ENCODE peak calls at places on chromosomes 5 and 9, in eight cellular contexts. S is coronary artery; D is mammary epithelial cell; I is CD8-positive, alpha-beta T cell; C is adrenal gland; A is fibroblast of pulmonary artery; R is lower leg skin; Z is psoas muscle. N is an unnamed sample.

GRCh38 chr9:130072515-130073235 is 19.0 kb downstream of the GPR107 start:
- DNase-seq in D (no peak), C (no peak), S (no peak), I (no peak), Z (no peak), R (no peak), A (no peak), N (peak; percentile 14)

GRCh38 chr9:128928624-128929023 is 7.8 kb downstream of the PHYHD1 start:
- DNase-seq in S (no peak), R (no peak), D (no peak), I (no peak), C (no peak), Z (no peak), A (no peak), N (no peak)

GRCh38 chr5:170681013-170681433 is 102.5 kb upstream of the GABRP start:
- DNase-seq in R (no peak), I (peak; percentile 8), S (no peak), C (peak; percentile 31), A (peak; percentile 41), D (peak; percentile 29), Z (no peak), N (peak; percentile 36)

GRCh38 chr9:87179556-87180340 is 232.4 kb upstream of the GAS1 start:
- DNase-seq in Z (no peak), R (no peak), I (no peak), C (no peak), S (no peak), A (no peak), D (peak; percentile 86), N (no peak)

GRCh38 chr5:14416709-14417108 is 164.9 kb upstream of the OTULINL start:
- DNase-seq in S (no peak), C (no peak), R (no peak), Z (no peak), D (no peak), I (no peak), A (no peak), N (peak; percentile 43)

GRCh38 chr5:90099099-90099498 is 310.5 kb downstream of the CETN3 start:
- DNase-seq in Z (no peak), R (no peak), I (no peak), S (no peak), A (peak; percentile 54), C (no peak), D (no peak), N (peak; percentile 15)

GRCh38 chr5:66410056-66410455 is 186.1 kb upstream of the MAST4 start:
- DNase-seq in S (no peak), R (no peak), A (no peak), Z (no peak), D (no peak), C (no peak), I (no peak), N (no peak)

GRCh38 chr9:89448381-89448780 is 49.5 kb downstream of the SEMA4D start:
- DNase-seq in Z (no peak), I (no peak), D (no peak), S (no peak), A (no peak), C (no peak), R (no peak), N (no peak)

GRCh38 chr5:148482697-148483462 is 99.1 kb downstream of the FBXO38 start:
- DNase-seq in Z (peak; percentile 61), R (no peak), D (peak; percentile 40), I (peak; percentile 41), C (peak; percentile 22), S (peak; percentile 79), A (peak; percentile 72), N (peak; percentile 57)

GRCh38 chr9:135039266-135039870 is 48.1 kb upstream of the OLFM1 start:
- DNase-seq in C (no peak), I (no peak), Z (no peak), A (no peak), S (peak; percentile 62), D (no peak), R (peak; percentile 66), N (no peak)

GRCh38 chr9:89604463-89605180 is at the start of gene GADD45G:
- DNase-seq in A (peak; percentile 84), S (peak; percentile 92), I (peak; percentile 77), D (peak; percentile 73), Z (peak; percentile 94), R (peak; percentile 97), C (peak; percentile 99), N (peak; percentile 92)

GRCh38 chr5:54774281-54775171 is 210.9 kb downstream of the ESM1 start:
- DNase-seq in S (peak; percentile 89), A (peak; percentile 68), C (peak; percentile 49), Z (peak; percentile 75), D (no peak), I (no peak), R (peak; percentile 93), N (peak; percentile 70)

GRCh38 chr9:121474225-121474947 is 25.3 kb downstream of the GGTA1 start:
- DNase-seq in C (no peak), S (no peak), R (no peak), D (no peak), I (no peak), Z (no peak), A (no peak), N (no peak)

GRCh38 chr9:98964201-98964600 is 20.5 kb downstream of the COL15A1 start:
- DNase-seq in A (no peak), Z (no peak), D (no peak), I (no peak), R (no peak), C (no peak), S (no peak), N (peak; percentile 48)

DNA sequence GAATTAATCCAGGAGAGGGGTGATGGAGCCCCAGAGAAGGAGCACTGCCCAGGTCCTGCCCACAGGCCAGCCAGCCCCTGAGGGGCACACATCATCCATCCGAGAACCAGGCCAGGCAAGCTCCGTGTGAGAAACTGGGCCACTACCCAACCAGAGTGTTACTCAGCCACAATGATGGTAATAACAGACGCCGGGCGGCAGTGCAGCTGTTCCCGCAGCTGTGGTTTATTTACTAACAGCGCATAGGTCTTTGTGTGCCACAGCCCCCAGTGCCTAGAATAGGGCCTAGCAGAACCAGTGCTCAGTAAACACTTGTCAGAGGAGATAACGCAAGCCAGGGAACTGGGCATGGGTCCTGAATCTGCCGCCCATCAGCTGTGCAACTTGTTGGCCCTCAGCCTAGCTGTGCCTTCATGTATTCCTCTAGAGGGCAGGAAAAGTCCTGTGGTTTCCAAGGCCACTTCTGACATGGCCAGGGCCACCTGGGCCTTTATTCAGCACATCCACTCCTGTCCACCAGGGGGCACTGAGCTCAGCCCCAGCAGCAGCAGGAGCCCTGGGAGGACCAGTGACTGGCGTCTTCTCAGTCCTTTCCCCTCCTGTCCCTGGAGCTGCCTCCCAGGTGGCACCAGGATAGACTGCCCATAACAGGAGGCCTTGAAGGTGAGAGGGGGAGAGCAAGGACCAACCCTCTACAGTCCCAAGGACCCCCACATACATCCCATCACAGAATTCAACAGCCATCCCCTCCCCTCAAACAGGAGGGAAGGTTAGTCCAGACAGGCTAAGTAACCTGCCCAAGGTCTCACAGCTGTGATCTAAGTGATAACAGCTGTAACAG is 2.1 kb downstream of the MXD3 start:
- DNase-seq in D (peak; percentile 62), A (peak; percentile 75), R (peak; percentile 89), I (peak; percentile 51), C (no peak), Z (peak; percentile 82), S (no peak), N (peak; percentile 69)
- TF ChIP-seq CTCF in D (peak; percentile 93), A (peak; percentile 96), R (no peak), I (peak; percentile 73), C (peak; percentile 47), Z (peak; percentile 89), S (peak; percentile 47), N (peak; percentile 92)

DNA sequence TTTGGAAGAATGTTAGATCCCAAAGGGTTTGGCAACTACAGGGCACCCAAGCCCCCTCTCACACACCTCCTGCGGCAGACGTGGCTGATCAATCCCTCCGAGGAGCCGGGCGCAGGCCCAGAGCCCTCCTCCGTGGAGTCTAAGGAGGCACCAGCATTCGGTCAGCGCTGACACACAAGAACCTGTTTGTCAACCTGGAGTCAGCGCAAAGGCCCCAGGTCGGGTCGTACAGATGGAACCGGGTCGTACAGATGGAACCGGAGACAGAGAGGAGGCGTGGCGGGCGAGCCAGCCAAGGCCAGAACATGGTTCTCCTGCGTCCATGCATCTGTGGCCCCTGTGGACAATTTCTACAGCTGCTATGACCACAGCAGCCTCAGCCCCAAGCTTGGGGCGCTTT is 125.0 kb upstream of the SARDH start:
- DNase-seq in R (no peak), A (no peak), C (no peak), I (no peak), Z (no peak), S (no peak), D (no peak), N (no peak)
- H3K4me3 ChIP-seq in R (no peak overlapping the region), A (no peak overlapping the region), C (no peak overlapping the region), I (no peak overlapping the region), Z (peak overlapping the region; percentile 32), S (peak overlapping the region; percentile 48), D (no peak overlapping the region), N (no peak overlapping the region)

GRCh38 chr9:137175345-137175961 is 3.6 kb upstream of the TMEM210 start:
- DNase-seq in I (no peak), S (no peak), C (no peak), R (no peak), Z (no peak), D (no peak), A (no peak), N (no peak)
- TF ChIP-seq CTCF in I (no peak), S (no peak), C (no peak), R (no peak), Z (no peak), D (peak; percentile 12), A (peak; percentile 10), N (peak; percentile 29)

GRCh38 chr9:37611014-37611413 is 18.6 kb upstream of the TOMM5 start:
- DNase-seq in I (no peak), D (no peak), Z (no peak), C (no peak), A (no peak), R (no peak), S (no peak), N (no peak)

GRCh38 chr9:37617161-37617560 is 24.8 kb upstream of the TOMM5 start:
- DNase-seq in R (no peak), A (no peak), Z (no peak), S (no peak), D (no peak), C (no peak), I (no peak), N (no peak)

GRCh38 chr9:37608250-37608649 is 15.9 kb upstream of the TOMM5 start:
- DNase-seq in S (no peak), D (no peak), R (no peak), A (no peak), I (no peak), C (no peak), Z (no peak), N (no peak)

GRCh38 chr9:37617837-37618236 is 25.4 kb upstream of the TOMM5 start:
- DNase-seq in I (no peak), A (peak; percentile 10), R (no peak), D (no peak), C (no peak), S (no peak), Z (no peak), N (peak; percentile 9)

GRCh38 chr9:37611961-37612360 is 19.6 kb upstream of the TOMM5 start:
- DNase-seq in R (no peak), S (no peak), A (no peak), Z (no peak), C (no peak), D (no peak), I (no peak), N (no peak)
- H3K4me3 ChIP-seq in R (no peak overlapping the region), S (no peak overlapping the region), A (no peak overlapping the region), Z (no peak overlapping the region), C (no peak overlapping the region), D (no peak overlapping the region), I (no peak overlapping the region), N (no peak overlapping the region)